ENCODE peak calls at places on chromosome 1, in ten cellular contexts. N is right lobe of liver, G is left lung, S is breast epithelium, X is body of pancreas, F is endothelial cell of umbilical vein, Y is prostate gland, I is upper lobe of right lung, B is A549, W is heart right ventricle. Q is an unnamed sample.

GRCh38 chr1:116325922-116326321 is 47.1 kb upstream of the ATP1A1 start:
- DNase-seq in B (no peak), N (no peak), S (no peak), W (no peak), Y (no peak), G (no peak), I (no peak), X (no peak), F (no peak), Q (no peak)

GRCh38 chr1:116448785-116449385 is 75.8 kb downstream of the ATP1A1 start:
- DNase-seq in W (no peak), S (no peak), F (no peak), I (no peak), G (no peak), Y (no peak), X (no peak), B (no peak), N (no peak), Q (no peak)

GRCh38 chr1:198298653-198299052 is 141.9 kb downstream of the NEK7 start:
- DNase-seq in S (no peak), G (no peak), W (no peak), I (no peak), X (no peak), N (no peak), F (no peak), B (no peak), Y (no peak), Q (no peak)

GRCh38 chr1:148315081-148315811 is 163.2 kb upstream of the NBPF11 start:
- DNase-seq in S (no peak), I (no peak), W (no peak), F (no peak), Y (no peak), B (no peak), X (no peak), G (no peak), N (no peak), Q (no peak)

GRCh38 chr1:228760962-228761361 is 25.7 kb downstream of the RHOU start:
- DNase-seq in S (no peak), Y (no peak), I (no peak), F (no peak), W (no peak), X (no peak), N (no peak), G (no peak), B (no peak), Q (no peak)

GRCh38 chr1:45979778-45980176 is 152.7 kb downstream of the PIK3R3 start:
- DNase-seq in W (no peak), B (no peak), Y (no peak), X (no peak), N (no peak), S (no peak), G (no peak), F (no peak), I (no peak), Q (no peak)

GRCh38 chr1:226619031-226619430 is 70.5 kb downstream of the STUM start:
- DNase-seq in I (no peak), S (no peak), Y (no peak), N (no peak), W (no peak), G (no peak), B (no peak), F (no peak), X (no peak), Q (no peak)

GRCh38 chr1:176717052-176717754 is 254.2 kb downstream of the PAPPA2 start:
- DNase-seq in I (no peak), F (no peak), B (no peak), S (no peak), N (no peak), G (no peak), X (no peak), W (no peak), Y (no peak), Q (no peak)

GRCh38 chr1:93616221-93616995 is 65.2 kb downstream of the BCAR3 start:
- DNase-seq in B (peak; percentile 40), I (no peak), F (no peak), G (no peak), W (peak; percentile 44), Y (no peak), S (no peak), X (no peak), N (no peak), Q (no peak)

GRCh38 chr1:17140279-17140678 is 21.0 kb upstream of the PADI2 start:
- DNase-seq in W (no peak), X (no peak), S (no peak), Y (no peak), G (no peak), I (no peak), F (no peak), B (no peak), N (no peak), Q (no peak)

GRCh38 chr1:27548136-27548853 is 55.6 kb downstream of the AHDC1 start:
- DNase-seq in B (no peak), I (no peak), F (no peak), G (no peak), N (no peak), S (no peak), X (no peak), Y (no peak), W (no peak), Q (no peak)

GRCh38 chr1:155083865-155084721 is 5.5 kb downstream of the EFNA3 start:
- DNase-seq in G (no peak), I (no peak), N (peak; percentile 74), X (peak; percentile 62), W (peak; percentile 54), Y (peak; percentile 60), F (peak; percentile 24), B (peak; percentile 74), S (peak; percentile 73), Q (peak; percentile 70)

GRCh38 chr1:67552336-67552759 is 122.1 kb upstream of the SERBP1 start:
- DNase-seq in B (no peak), I (no peak), W (no peak), G (no peak), X (peak; percentile 24), N (peak; percentile 95), S (no peak), F (no peak), Y (no peak), Q (no peak)

GRCh38 chr1:225911207-225912130 is 12.6 kb downstream of the PYCR2 start:
- DNase-seq in S (no peak), F (peak; percentile 47), X (peak; percentile 79), Y (peak; percentile 35), B (peak; percentile 54), G (peak; percentile 55), W (peak; percentile 50), N (peak; percentile 72), I (peak; percentile 88), Q (peak; percentile 66)

GRCh38 chr1:31811605-31812004 is 4.2 kb downstream of the SPOCD1 start:
- DNase-seq in G (no peak), F (no peak), Y (no peak), I (no peak), B (peak; percentile 27), N (peak; percentile 24), W (no peak), X (no peak), S (no peak), Q (no peak)

GRCh38 chr1:233972951-233973635 is 68.6 kb downstream of the SLC35F3 start:
- DNase-seq in X (no peak), I (no peak), G (no peak), S (no peak), Y (no peak), W (no peak), N (no peak), B (peak; percentile 16), F (no peak), Q (peak; percentile 26)

GRCh38 chr1:216531308-216532239 is 108.3 kb upstream of the USH2A start:
- DNase-seq in N (peak; percentile 50), W (no peak), G (no peak), S (no peak), X (peak; percentile 37), F (no peak), B (no peak), I (no peak), Y (peak; percentile 12), Q (peak; percentile 23)

GRCh38 chr1:15326691-15327530 is 79.9 kb downstream of the FHAD1 start:
- DNase-seq in Y (no peak), I (no peak), B (no peak), X (peak; percentile 66), G (peak; percentile 46), S (no peak), W (no peak), N (no peak), F (no peak), Q (no peak)

GRCh38 chr1:63835075-63835633 is 61.3 kb downstream of the ROR1 start:
- DNase-seq in X (no peak), Y (no peak), S (no peak), B (no peak), N (no peak), G (no peak), W (no peak), I (no peak), F (no peak), Q (no peak)
- H3K4me1 ChIP-seq in X (peaks cover 28% of the 10 kb centered on the region), Y (no peaks in the 10 kb centered on the region), S (no peaks in the 10 kb centered on the region), B (peaks cover 25% of the 10 kb centered on the region), N (no peaks in the 10 kb centered on the region), G (no peaks in the 10 kb centered on the region), W (peaks cover 46% of the 10 kb centered on the region), I (peaks cover 3% of the 10 kb centered on the region), F (no peaks in the 10 kb centered on the region), Q (no peaks in the 10 kb centered on the region)

DNA sequence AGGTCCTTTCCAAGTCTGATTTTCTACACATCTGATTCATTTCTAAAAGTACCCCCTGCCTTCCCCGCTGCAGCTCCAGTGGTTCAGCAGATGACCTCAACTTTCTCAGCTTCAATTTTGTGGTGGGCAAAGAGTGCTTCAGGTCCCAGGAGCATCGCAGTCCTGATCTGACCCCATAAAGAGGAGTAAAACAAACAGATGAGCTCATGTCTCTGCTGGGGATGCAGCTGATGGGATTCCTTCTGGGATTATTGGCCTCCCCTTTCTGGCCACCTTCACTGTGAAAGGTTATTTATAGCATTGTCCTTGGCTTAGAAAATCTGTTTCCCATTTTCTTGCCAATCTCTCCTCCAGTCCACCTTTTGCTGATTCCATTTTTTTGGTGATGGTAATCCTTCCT is 337.1 kb upstream of the PLXNA2 start:
- DNase-seq in X (no peak), S (no peak), Y (no peak), W (no peak), N (no peak), I (no peak), B (no peak), G (no peak), F (no peak), Q (no peak)
- H3K4me3 ChIP-seq in X (no peak overlapping the region), S (no peak overlapping the region), Y (no peak overlapping the region), W (no peak overlapping the region), N (no peak overlapping the region), I (no peak overlapping the region), B (no peak overlapping the region), G (no peak overlapping the region), F (no peak overlapping the region), Q (no peak overlapping the region)

DNA sequence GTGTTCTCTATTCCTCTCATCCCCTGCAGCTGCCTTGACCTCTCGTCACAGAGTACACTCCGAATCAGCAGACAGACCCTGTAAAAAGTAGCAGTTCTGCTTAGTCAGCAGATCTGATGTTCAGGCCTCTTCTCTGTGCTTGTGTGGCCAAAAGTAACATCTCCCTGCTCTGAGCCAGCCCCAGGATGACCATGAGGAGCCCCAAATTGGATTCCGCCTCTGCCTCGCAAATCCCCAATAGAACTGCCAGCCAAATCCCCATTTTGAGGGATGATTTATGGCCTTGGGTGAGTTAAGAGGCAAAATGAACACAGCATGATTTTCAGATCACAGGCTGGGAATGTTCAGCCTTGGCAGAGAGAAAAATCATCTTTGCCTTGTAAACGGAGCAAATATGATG is 77.6 kb downstream of the MAN1C1 start:
- DNase-seq in F (no peak), G (no peak), B (no peak), W (no peak), X (no peak), I (no peak), N (no peak), Y (no peak), S (no peak), Q (peak; percentile 62)
- H3K4me1 ChIP-seq in F (peaks cover 4% of the 10 kb centered on the region), G (peaks cover 11% of the 10 kb centered on the region), B (peaks cover 24% of the 10 kb centered on the region), W (peaks cover 68% of the 10 kb centered on the region), X (no peaks in the 10 kb centered on the region), I (peaks cover 33% of the 10 kb centered on the region), N (peaks cover 33% of the 10 kb centered on the region), Y (no peaks in the 10 kb centered on the region), S (no peaks in the 10 kb centered on the region), Q (peaks cover 66% of the 10 kb centered on the region)

GRCh38 chr1:221356693-221357092 is 385.2 kb downstream of the DUSP10 start:
- DNase-seq in S (no peak), F (no peak), G (no peak), I (no peak), N (no peak), Y (no peak), X (no peak), B (no peak), W (no peak), Q (no peak)
- H3K4me3 ChIP-seq in S (no peak overlapping the region), F (no peak overlapping the region), G (no peak overlapping the region), I (no peak overlapping the region), N (no peak overlapping the region), Y (no peak overlapping the region), X (no peak overlapping the region), B (no peak overlapping the region), W (no peak overlapping the region), Q (no peak overlapping the region)